ENCODE peak calls at places on chromosomes 3 and 15, in seven cellular contexts. Y, L, J, H, M, S and Q are unnamed samples.

GRCh38 chr15:51085764-51086163 is 8.9 kb downstream of the TNFAIP8L3 start:
- DNase-seq in Y (no peak), L (no peak), J (no peak), H (no peak), M (no peak), S (no peak), Q (no peak)

GRCh38 chr15:100781061-100781960 is 98.3 kb upstream of the ALDH1A3 start:
- DNase-seq in Y (no peak), L (no peak), J (no peak), H (no peak), M (peak; percentile 21), S (no peak), Q (no peak)

GRCh38 chr3:132318451-132318850 is 1.2 kb downstream of the ACP3 start:
- DNase-seq in Y (no peak), L (no peak), J (no peak), H (no peak), M (no peak), S (no peak), Q (no peak)

GRCh38 chr3:100216713-100217112 is 44.1 kb upstream of the TBC1D23 start:
- DNase-seq in Y (no peak), L (no peak), J (no peak), H (no peak), M (no peak), S (no peak), Q (no peak)

GRCh38 chr15:57580866-57581265 is 10.8 kb upstream of the MYZAP start:
- DNase-seq in Y (peak; percentile 81), L (no peak), J (no peak), H (peak; percentile 60), M (peak; percentile 82), S (no peak), Q (no peak)

GRCh38 chr3:119227064-119227850 is 13.4 kb downstream of the B4GALT4 start:
- DNase-seq in Y (no peak), L (no peak), J (no peak), H (no peak), M (peak; percentile 51), S (no peak), Q (no peak)

GRCh38 chr3:177179281-177180067 is 17.8 kb downstream of the TBL1XR1 start:
- DNase-seq in Y (no peak), L (no peak), J (no peak), H (no peak), M (no peak), S (no peak), Q (no peak)

GRCh38 chr3:78406396-78406795 is 1361.4 kb downstream of the ROBO1 start:
- DNase-seq in Y (no peak), L (no peak), J (no peak), H (no peak), M (no peak), S (no peak), Q (no peak)

GRCh38 chr15:50222181-50222580 is 40.2 kb downstream of the SLC27A2 start:
- DNase-seq in Y (no peak), L (no peak), J (no peak), H (no peak), M (no peak), S (no peak), Q (no peak)

GRCh38 chr3:85710490-85710889 is 751.7 kb downstream of the CADM2 start:
- DNase-seq in Y (no peak), L (no peak), J (no peak), H (no peak), M (no peak), S (no peak), Q (no peak)

GRCh38 chr3:53114011-53114400 is 16.2 kb downstream of the RFT1 start:
- DNase-seq in Y (peak; percentile 89), L (peak; percentile 75), J (peak; percentile 74), H (peak; percentile 86), M (peak; percentile 93), S (peak; percentile 84), Q (peak; percentile 79)

GRCh38 chr15:69090197-69090948 is 70.1 kb upstream of the GLCE start:
- DNase-seq in Y (peak; percentile 55), L (no peak), J (no peak), H (no peak), M (no peak), S (no peak), Q (no peak)

GRCh38 chr3:11757441-11757875 is 89.2 kb downstream of the TAMM41 start:
- DNase-seq in Y (peak; percentile 21), L (peak; percentile 22), J (no peak), H (no peak), M (no peak), S (no peak), Q (no peak)

GRCh38 chr15:71543413-71543812 is 266.9 kb upstream of the NR2E3 start:
- DNase-seq in Y (no peak), L (no peak), J (no peak), H (no peak), M (no peak), S (no peak), Q (no peak)

GRCh38 chr3:3800685-3801509 is 1.7 kb downstream of the LRRN1 start:
- DNase-seq in Y (peak; percentile 45), L (peak; percentile 42), J (no peak), H (no peak), M (peak; percentile 47), S (no peak), Q (peak; percentile 87)

DNA sequence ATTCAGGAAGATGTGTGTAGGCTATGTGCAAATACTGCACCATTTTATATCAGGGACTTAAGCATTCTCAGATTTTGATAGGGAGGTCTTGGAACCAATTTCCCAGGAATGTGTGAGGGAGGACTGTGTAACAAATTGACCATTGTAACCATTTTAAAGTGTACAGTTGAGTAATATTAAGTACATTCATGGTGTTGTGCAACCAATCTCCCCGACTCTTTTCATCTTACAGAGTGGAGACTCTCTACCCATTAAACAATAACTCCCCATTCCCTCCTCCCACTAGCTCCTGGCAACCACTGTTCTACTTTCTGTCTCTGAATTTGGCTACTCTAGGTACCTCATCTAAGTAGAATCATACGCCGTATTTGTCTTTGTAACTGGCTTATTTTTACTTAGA is 5.1 kb downstream of the RCN2 start:
- DNase-seq in Y (no peak), L (no peak), J (no peak), H (no peak), M (no peak), S (no peak), Q (no peak)
- H3K4me1 ChIP-seq in Y (peaks cover 7% of the 10 kb centered on the region), L (peaks cover 10% of the 10 kb centered on the region), J (peaks cover 10% of the 10 kb centered on the region), H (peaks cover 8% of the 10 kb centered on the region), M (no peaks in the 10 kb centered on the region), S (peaks cover 7% of the 10 kb centered on the region), Q (peaks cover 23% of the 10 kb centered on the region)

DNA sequence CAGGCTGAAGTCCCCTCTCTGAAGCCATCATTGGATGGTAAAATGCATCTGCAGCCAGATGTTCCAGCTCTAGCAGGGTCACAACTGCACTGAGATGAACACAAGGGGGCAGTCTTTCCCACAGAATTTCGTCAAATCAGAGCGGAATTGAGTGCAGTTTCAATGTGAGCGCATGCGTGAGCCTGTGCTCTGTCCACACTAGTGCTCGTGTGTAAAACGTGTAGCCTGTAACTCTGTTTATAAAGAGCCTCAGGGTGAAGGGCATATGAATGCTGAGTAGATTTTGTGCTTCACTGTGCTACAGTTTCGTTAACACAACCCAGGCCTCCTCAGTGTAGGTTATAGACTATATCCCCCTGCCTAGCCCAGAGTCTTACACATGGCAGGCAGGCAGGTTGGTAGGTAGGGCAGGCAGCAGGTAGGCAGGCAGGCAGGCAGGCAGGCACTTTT is 92.7 kb upstream of the GOLGA6L4 start:
- DNase-seq in Y (peak; percentile 92), L (peak; percentile 54), J (peak; percentile 79), H (peak; percentile 78), M (peak; percentile 86), S (peak; percentile 79), Q (peak; percentile 73)
- TF ChIP-seq CTCF in Y (peak; percentile 87), L (peak; percentile 83), J (peak; percentile 75), H (peak; percentile 87), M (peak; percentile 77), S (peak; percentile 80), Q (peak; percentile 76)

GRCh38 chr3:45333549-45333948 is 54.8 kb upstream of the LARS2 start:
- DNase-seq in Y (no peak), L (no peak), J (no peak), H (no peak), M (no peak), S (no peak), Q (no peak)

GRCh38 chr3:45330500-45331295 is 57.7 kb upstream of the LARS2 start:
- DNase-seq in Y (no peak), L (no peak), J (no peak), H (no peak), M (no peak), S (no peak), Q (no peak)

GRCh38 chr3:45329779-45330305 is 58.5 kb upstream of the LARS2 start:
- DNase-seq in Y (no peak), L (no peak), J (no peak), H (no peak), M (no peak), S (no peak), Q (no peak)

GRCh38 chr3:45332901-45333407 is 55.4 kb upstream of the LARS2 start:
- DNase-seq in Y (no peak), L (no peak), J (no peak), H (no peak), M (no peak), S (no peak), Q (no peak)

GRCh38 chr3:45332493-45332892 is 55.9 kb upstream of the LARS2 start:
- DNase-seq in Y (no peak), L (no peak), J (no peak), H (no peak), M (no peak), S (no peak), Q (no peak)
- H3K27me3 ChIP-seq in Y (peaks cover 10% of the 10 kb centered on the region), L (peaks cover 3% of the 10 kb centered on the region), J (peaks cover 11% of the 10 kb centered on the region), H (no peaks in the 10 kb centered on the region), M (no peaks in the 10 kb centered on the region), S (no peaks in the 10 kb centered on the region), Q (peaks cover 14% of the 10 kb centered on the region)

GRCh38 chr3:44885618-44886017 is 11.2 kb downstream of the TGM4 start:
- DNase-seq in Y (peak; percentile 59), L (no peak), J (peak; percentile 95), H (no peak), M (no peak), S (no peak), Q (no peak)
- H3K4me1 ChIP-seq in Y (no peaks in the 10 kb centered on the region), L (no peaks in the 10 kb centered on the region), J (peaks cover 38% of the 10 kb centered on the region), H (no peaks in the 10 kb centered on the region), M (no peaks in the 10 kb centered on the region), S (no peaks in the 10 kb centered on the region), Q (no peaks in the 10 kb centered on the region)

GRCh38 chr15:48650931-48651330 is 5.4 kb upstream of the FBN1 start:
- DNase-seq in Y (no peak), L (no peak), J (no peak), H (no peak), M (no peak), S (no peak), Q (no peak)

GRCh38 chr15:48645558-48646330 is at the start of gene FBN1:
- DNase-seq in Y (peak; percentile 84), L (peak; percentile 75), J (peak; percentile 88), H (peak; percentile 32), M (peak; percentile 66), S (peak; percentile 81), Q (peak; percentile 56)

GRCh38 chr15:48644827-48645557 is 517 bp downstream of the FBN1 start:
- DNase-seq in Y (peak; percentile 53), L (peak; percentile 57), J (no peak), H (no peak), M (no peak), S (peak; percentile 58), Q (peak; percentile 86)

GRCh38 chr15:48646364-48646763 is 855 bp upstream of the FBN1 start:
- DNase-seq in Y (no peak), L (no peak), J (no peak), H (no peak), M (no peak), S (peak; percentile 31), Q (no peak)

GRCh38 chr15:48647963-48648362 is 2.5 kb upstream of the FBN1 start:
- DNase-seq in Y (no peak), L (no peak), J (no peak), H (no peak), M (no peak), S (no peak), Q (no peak)
- TF ChIP-seq CTCF in Y (peak; percentile 5), L (no peak), J (peak; percentile 10), H (no peak), M (no peak), S (no peak), Q (no peak)